ENCODE peak calls at places on chromosomes 6 and 20, in six cellular contexts. J, D, S, R, M and G are unnamed samples.

GRCh38 chr6:156545021-156545420 is 232.2 kb upstream of the ARID1B start:
- DNase-seq in S (no peak), R (no peak), M (no peak), J (no peak), D (no peak), G (no peak)

GRCh38 chr20:5919634-5920544 is 30.4 kb downstream of the TRMT6 start:
- DNase-seq in D (no peak), S (no peak), R (peak), M (no peak), J (peak), G (no peak)

GRCh38 chr20:63224272-63225081 is 8.5 kb upstream of the YTHDF1 start:
- DNase-seq in D (peak), S (peak), J (peak), M (no peak), R (peak), G (no peak)

GRCh38 chr6:159110013-159110412 is 59.2 kb upstream of the FNDC1 start:
- DNase-seq in J (peak), R (peak), S (peak), D (no peak), M (peak), G (no peak)

GRCh38 chr20:60008130-60008808 is 50.0 kb downstream of the CDH26 start:
- DNase-seq in R (no peak), M (no peak), S (no peak), D (no peak), J (no peak), G (no peak)

GRCh38 chr20:25000268-25000801 is 7.8 kb upstream of the APMAP start:
- DNase-seq in J (peak), D (peak), M (no peak), S (peak), R (peak), G (peak)

GRCh38 chr6:23006656-23007055 is 437.3 kb downstream of the HDGFL1 start:
- DNase-seq in S (no peak), R (no peak), J (no peak), D (no peak), M (no peak), G (no peak)

GRCh38 chr6:160393966-160394653 is 45.9 kb downstream of the SLC22A3 start:
- DNase-seq in D (no peak), J (no peak), M (peak), S (no peak), R (no peak), G (no peak)

GRCh38 chr6:14943116-14943515 is 302.8 kb upstream of the JARID2 start:
- DNase-seq in M (no peak), D (no peak), S (no peak), J (no peak), R (no peak), G (no peak)

GRCh38 chr6:53032853-53033252 is 32.4 kb upstream of the FBXO9 start:
- DNase-seq in J (no peak), S (peak), M (no peak), R (peak), D (no peak), G (no peak)

GRCh38 chr6:44593539-44593944 is 206.0 kb downstream of the CDC5L start:
- DNase-seq in J (no peak), M (peak), R (peak), S (peak), D (no peak), G (peak)

GRCh38 chr6:152637422-152638047 is 373 bp upstream of the SYNE1 start:
- DNase-seq in J (no peak), R (peak), M (no peak), S (peak), D (no peak), G (no peak)

GRCh38 chr6:5119090-5119951 is 34.2 kb downstream of the PPP1R3G start:
- DNase-seq in M (no peak), S (no peak), R (no peak), J (no peak), D (no peak), G (no peak)

GRCh38 chr6:1024587-1024986 is 287.3 kb upstream of the FOXQ1 start:
- DNase-seq in D (peak), S (peak), R (peak), J (peak), M (no peak), G (no peak)

GRCh38 chr6:1724616-1725015 is 114.9 kb downstream of the FOXC1 start:
- DNase-seq in J (peak), S (no peak), M (no peak), R (no peak), D (peak), G (peak)

GRCh38 chr6:39330476-39330875 is 8.0 kb upstream of the KCNK16 start:
- DNase-seq in J (no peak), R (no peak), D (no peak), M (no peak), S (no peak), G (no peak)

GRCh38 chr6:39610229-39610628 is 115.0 kb downstream of the KIF6 start:
- DNase-seq in J (no peak), S (no peak), D (no peak), R (peak), M (no peak), G (no peak)

GRCh38 chr6:30411515-30412207 is 66.7 kb downstream of the RPP21 start:
- DNase-seq in R (peak), J (peak), D (peak), M (peak), S (peak), G (peak)

GRCh38 chr6:20236344-20236743 is 24.1 kb upstream of the MBOAT1 start:
- DNase-seq in R (no peak), J (no peak), S (no peak), M (no peak), D (no peak), G (no peak)

GRCh38 chr6:20235041-20235440 is 22.8 kb upstream of the MBOAT1 start:
- DNase-seq in R (no peak), D (no peak), J (no peak), M (no peak), S (no peak), G (no peak)

GRCh38 chr6:20238688-20239587 is 26.7 kb upstream of the MBOAT1 start:
- DNase-seq in R (no peak), M (no peak), D (no peak), S (no peak), J (no peak), G (no peak)

GRCh38 chr6:20237677-20238460 is 25.6 kb upstream of the MBOAT1 start:
- DNase-seq in R (no peak), J (no peak), D (no peak), M (no peak), S (no peak), G (no peak)

DNA sequence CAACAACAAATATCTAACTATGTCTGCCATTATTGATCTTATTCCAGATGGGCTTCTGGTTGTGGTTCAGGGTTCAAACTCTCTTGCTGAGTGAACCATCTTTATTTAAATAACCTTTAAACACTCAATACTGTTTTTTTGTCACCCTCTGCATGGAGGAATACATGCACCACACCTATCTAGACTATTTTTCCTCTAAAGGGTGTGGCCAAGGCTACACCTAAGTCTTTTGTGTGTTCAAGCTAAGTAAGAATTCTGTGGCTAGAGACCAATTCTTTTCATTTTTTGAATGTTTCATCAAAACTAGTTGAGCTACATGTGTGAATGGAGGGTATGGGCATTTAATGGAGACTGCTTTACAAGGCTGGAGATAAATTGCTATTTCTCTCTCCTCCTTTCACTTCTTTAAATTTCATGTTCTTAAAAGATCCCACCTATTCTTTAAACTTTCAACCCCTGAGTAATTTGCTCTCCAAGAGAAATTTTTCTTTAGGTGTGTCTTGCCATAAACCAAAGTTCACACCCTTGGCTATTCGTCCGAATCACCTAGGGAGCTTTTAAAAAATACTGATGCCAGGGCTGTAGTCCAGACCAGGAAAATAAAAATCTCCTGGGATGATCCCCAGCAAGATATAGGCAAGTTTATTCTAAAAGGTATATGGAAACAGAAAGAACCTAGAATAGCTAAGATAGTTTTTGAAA is 24.8 kb upstream of the MBOAT1 start:
- DNase-seq in M (no peak), R (no peak), J (no peak), S (no peak), D (no peak), G (no peak)
- H3K9ac ChIP-seq in M (no peak), R (no peak), J (no peak), S (no peak), D (no peak), G (no peak)

GRCh38 chr6:18328549-18328922 is 58.6 kb upstream of the RNF144B start:
- DNase-seq in R (no peak), D (no peak), S (no peak), M (no peak), J (peak), G (no peak)
- H3K9ac ChIP-seq in R (no peak), D (no peak), S (no peak), M (no peak), J (peak), G (no peak)

DNA sequence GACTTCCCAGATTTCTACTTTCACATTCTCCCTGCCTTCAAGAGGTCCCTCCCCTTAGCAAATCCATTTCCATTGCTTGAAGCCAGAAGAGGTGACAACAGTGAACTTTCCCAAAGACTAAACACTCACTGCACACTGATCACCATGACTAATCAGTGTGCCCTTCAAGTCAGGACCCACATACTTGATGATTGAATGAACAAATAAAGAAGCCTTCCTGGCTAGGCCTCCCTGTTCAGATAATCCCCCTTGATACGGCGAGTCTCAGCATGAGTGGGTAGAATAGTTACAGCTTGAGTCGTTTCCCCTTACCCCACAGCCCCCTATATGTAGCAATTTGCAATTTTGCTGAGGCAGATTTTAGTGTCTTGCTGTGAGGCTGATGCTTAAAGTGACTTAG is 102.2 kb downstream of the UNC5CL start:
- DNase-seq in D (no peak), S (peak), J (peak), M (no peak), R (peak), G (no peak)
- H3K9ac ChIP-seq in D (no peak), S (no peak), J (no peak), M (no peak), R (no peak), G (no peak)

DNA sequence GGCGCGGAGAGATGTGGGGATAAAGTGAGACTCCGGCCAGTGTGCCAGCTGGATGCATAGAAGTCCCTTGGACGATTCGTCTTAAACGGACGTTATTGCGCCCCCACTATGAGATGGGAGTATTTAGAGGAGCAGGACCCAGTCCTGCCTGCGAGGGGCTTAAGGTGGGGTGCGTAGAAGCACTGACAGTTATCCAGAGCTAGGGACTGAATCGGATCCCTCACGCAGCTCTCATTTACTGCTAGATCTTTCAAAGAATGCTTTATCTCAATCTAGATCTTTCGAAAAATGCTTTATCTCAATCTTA is 648 bp downstream of the NT5E start:
- DNase-seq in S (no peak), R (peak), M (no peak), J (no peak), D (no peak), G (no peak)
- H3K9ac ChIP-seq in S (peak), R (peak), M (no peak), J (peak), D (peak), G (peak)

DNA sequence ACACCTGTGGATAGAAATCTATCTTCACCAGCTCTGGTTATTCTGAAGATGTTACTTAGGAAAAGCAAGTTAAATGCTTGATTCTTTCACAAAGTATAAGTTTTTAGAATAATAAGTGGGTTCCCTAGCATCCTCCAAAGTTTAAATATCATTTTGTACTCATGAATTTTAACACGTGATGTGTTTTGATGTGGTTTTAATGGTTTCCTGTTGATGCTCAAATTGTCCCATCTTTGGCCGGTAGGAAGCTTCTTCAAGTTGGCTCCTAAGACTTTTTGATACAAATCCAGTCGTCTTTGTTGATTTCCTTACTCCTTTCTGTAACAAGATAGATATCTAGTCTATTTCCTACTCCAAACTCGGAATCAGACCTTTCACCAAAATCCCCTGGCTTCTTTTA is 94.5 kb upstream of the STXBP5 start:
- DNase-seq in M (no peak), J (no peak), R (no peak), D (no peak), S (no peak), G (no peak)
- H3K9ac ChIP-seq in M (no peak), J (no peak), R (no peak), D (no peak), S (no peak), G (no peak)

DNA sequence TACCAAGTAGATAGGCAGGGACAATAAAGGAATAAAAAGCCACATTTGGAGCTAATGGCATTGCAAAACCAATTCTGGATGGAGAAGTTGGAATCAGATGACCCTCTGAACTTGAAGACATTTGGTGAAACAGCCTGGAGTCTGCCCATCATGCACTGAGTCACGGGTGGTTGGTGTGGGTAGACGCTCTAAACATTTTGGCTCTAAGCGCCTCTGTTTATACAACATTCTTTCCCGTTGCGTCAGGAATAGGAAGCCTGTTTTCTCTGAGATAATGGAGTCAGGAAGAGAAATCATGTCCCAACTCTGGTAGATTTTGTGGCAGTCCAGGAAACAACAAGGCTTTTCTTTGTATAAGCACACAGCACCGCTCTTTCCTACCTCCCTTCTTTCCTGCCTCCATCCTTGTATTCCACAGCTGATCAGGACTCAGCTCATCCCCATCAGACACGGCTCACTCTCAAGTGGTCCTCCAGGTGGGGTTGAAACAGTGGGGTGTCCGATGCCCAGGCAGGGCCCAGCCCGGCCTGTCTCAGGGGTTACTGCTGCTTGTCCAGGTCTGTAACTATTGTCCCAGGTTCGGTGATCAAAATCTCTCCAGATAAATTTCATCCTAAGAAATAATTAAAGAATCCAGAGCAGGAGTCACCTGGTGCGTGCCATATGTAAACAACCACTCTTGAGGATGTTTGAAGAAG is 12.1 kb upstream of the RAMACL start:
- DNase-seq in D (no peak), M (no peak), J (peak), S (peak), R (peak), G (no peak)
- H3K9ac ChIP-seq in D (no peak), M (no peak), J (no peak), S (peak), R (peak), G (no peak)

GRCh38 chr6:137369135-137369534 is 125.1 kb downstream of the OLIG3 start:
- DNase-seq in R (no peak), J (no peak), D (no peak), S (no peak), M (no peak), G (no peak)
- H3K9ac ChIP-seq in R (no peak), J (no peak), D (no peak), S (no peak), M (no peak), G (no peak)

GRCh38 chr6:33250731-33251130 is 20.9 kb downstream of the VPS52 start:
- DNase-seq in R (no peak), D (no peak), J (no peak), M (no peak), S (no peak), G (no peak)
- H3K9ac ChIP-seq in R (no peak), D (no peak), J (no peak), M (no peak), S (peak), G (no peak)